ENCODE peak calls at places on chromosomes 11 and 22, in seven cellular contexts. One of them, this sample, is unnamed.

GRCh38 chr11:48107188-48107704 is 109.4 kb upstream of the OR4B1 start:
- DNase-seq in HepG2: no peak
- DNase-seq in HCT116: no peak
- DNase-seq in SK-N-SH: no peak
- DNase-seq in H1: no peak
- DNase-seq in K562: no peak
- DNase-seq in GM12878: peak; percentile 66
- DNase-seq in this sample: no peak

GRCh38 chr11:5596611-5597201 is at the start of gene TRIM6:
- DNase-seq in HepG2: no peak
- DNase-seq in HCT116: no peak
- DNase-seq in SK-N-SH: no peak
- DNase-seq in H1: peak; percentile 65
- DNase-seq in K562: peak; percentile 81
- DNase-seq in GM12878: no peak
- DNase-seq in this sample: no peak

GRCh38 chr11:132111781-132112380 is 741.5 kb downstream of the NTM start:
- DNase-seq in HepG2: no peak
- DNase-seq in HCT116: no peak
- DNase-seq in SK-N-SH: no peak
- DNase-seq in H1: no peak
- DNase-seq in K562: no peak
- DNase-seq in GM12878: no peak
- DNase-seq in this sample: no peak

GRCh38 chr22:21446128-21446826 is 20.9 kb upstream of the TMEM191C start:
- DNase-seq in HepG2: no peak
- DNase-seq in HCT116: no peak
- DNase-seq in SK-N-SH: no peak
- DNase-seq in H1: peak; percentile 43
- DNase-seq in K562: no peak
- DNase-seq in GM12878: no peak
- DNase-seq in this sample: no peak

GRCh38 chr22:29762263-29762662 is 4.5 kb downstream of the ZMAT5 start:
- DNase-seq in HepG2: no peak
- DNase-seq in HCT116: peak; percentile 83
- DNase-seq in SK-N-SH: no peak
- DNase-seq in H1: no peak
- DNase-seq in K562: no peak
- DNase-seq in GM12878: no peak
- DNase-seq in this sample: no peak

GRCh38 chr22:22576244-22576988 is 17.4 kb upstream of the PRAME start:
- DNase-seq in HepG2: peak; percentile 32
- DNase-seq in HCT116: peak; percentile 29
- DNase-seq in SK-N-SH: peak; percentile 79
- DNase-seq in H1: peak; percentile 86
- DNase-seq in K562: peak; percentile 96
- DNase-seq in GM12878: no peak
- DNase-seq in this sample: no peak

GRCh38 chr11:1128333-1129142 is 29.2 kb upstream of the MUC5AC start:
- DNase-seq in HepG2: no peak
- DNase-seq in HCT116: no peak
- DNase-seq in SK-N-SH: peak; percentile 23
- DNase-seq in H1: no peak
- DNase-seq in K562: no peak
- DNase-seq in GM12878: no peak
- DNase-seq in this sample: no peak

GRCh38 chr11:290621-291231 is 1.8 kb downstream of the PGGHG start:
- DNase-seq in HepG2: no peak
- DNase-seq in HCT116: no peak
- DNase-seq in SK-N-SH: no peak
- DNase-seq in H1: no peak
- DNase-seq in K562: no peak
- DNase-seq in GM12878: no peak
- DNase-seq in this sample: no peak

GRCh38 chr11:63769719-63770443 is 1.3 kb upstream of the ZFTA start:
- DNase-seq in HepG2: no peak
- DNase-seq in HCT116: no peak
- DNase-seq in SK-N-SH: no peak
- DNase-seq in H1: peak; percentile 67
- DNase-seq in K562: no peak
- DNase-seq in GM12878: no peak
- DNase-seq in this sample: no peak

GRCh38 chr11:48055292-48056132 is 75.2 kb downstream of the PTPRJ start:
- DNase-seq in HepG2: peak; percentile 34
- DNase-seq in HCT116: no peak
- DNase-seq in SK-N-SH: no peak
- DNase-seq in H1: no peak
- DNase-seq in K562: peak; percentile 29
- DNase-seq in GM12878: no peak
- DNase-seq in this sample: no peak

GRCh38 chr11:35139883-35140282 is 912 bp downstream of the CD44 start:
- DNase-seq in HepG2: no peak
- DNase-seq in HCT116: no peak
- DNase-seq in SK-N-SH: no peak
- DNase-seq in H1: no peak
- DNase-seq in K562: no peak
- DNase-seq in GM12878: no peak
- DNase-seq in this sample: no peak

GRCh38 chr11:69799097-69799496 is 20.1 kb downstream of the FGF3 start:
- DNase-seq in HepG2: no peak
- DNase-seq in HCT116: no peak
- DNase-seq in SK-N-SH: no peak
- DNase-seq in H1: no peak
- DNase-seq in K562: no peak
- DNase-seq in GM12878: no peak
- DNase-seq in this sample: no peak

GRCh38 chr11:69800278-69800677 is 18.9 kb downstream of the FGF3 start:
- DNase-seq in HepG2: no peak
- DNase-seq in HCT116: no peak
- DNase-seq in SK-N-SH: no peak
- DNase-seq in H1: no peak
- DNase-seq in K562: no peak
- DNase-seq in GM12878: no peak
- DNase-seq in this sample: no peak

GRCh38 chr11:69797737-69798528 is 21.3 kb downstream of the FGF3 start:
- DNase-seq in HepG2: no peak
- DNase-seq in HCT116: no peak
- DNase-seq in SK-N-SH: no peak
- DNase-seq in H1: no peak
- DNase-seq in K562: no peak
- DNase-seq in GM12878: no peak
- DNase-seq in this sample: no peak

GRCh38 chr11:69801513-69802335 is 17.5 kb downstream of the FGF3 start:
- DNase-seq in HepG2: peak; percentile 34
- DNase-seq in HCT116: peak; percentile 64
- DNase-seq in SK-N-SH: peak; percentile 75
- DNase-seq in H1: peak; percentile 96
- DNase-seq in K562: peak; percentile 59
- DNase-seq in GM12878: no peak
- DNase-seq in this sample: peak; percentile 12

GRCh38 chr11:69799582-69799981 is 19.6 kb downstream of the FGF3 start:
- DNase-seq in HepG2: peak; percentile 23
- DNase-seq in HCT116: peak; percentile 84
- DNase-seq in SK-N-SH: peak; percentile 63
- DNase-seq in H1: no peak
- DNase-seq in K562: peak; percentile 82
- DNase-seq in GM12878: no peak
- DNase-seq in this sample: no peak
- TF ChIP-seq SIN3A in HepG2: no peak
- TF ChIP-seq SIN3A in HCT116: no peak
- TF ChIP-seq SIN3A in SK-N-SH: no peak
- TF ChIP-seq SIN3A in H1: no peak
- TF ChIP-seq SIN3A in K562: no peak
- TF ChIP-seq SIN3A in GM12878: no peak
- TF ChIP-seq SIN3A in this sample: no peak

GRCh38 chr11:111785886-111786412 is 19.8 kb upstream of the PPP2R1B start:
- DNase-seq in HepG2: peak; percentile 76
- DNase-seq in HCT116: no peak
- DNase-seq in SK-N-SH: no peak
- DNase-seq in H1: no peak
- DNase-seq in K562: no peak
- DNase-seq in GM12878: no peak
- DNase-seq in this sample: no peak

GRCh38 chr11:111778047-111778558 is 11.9 kb upstream of the PPP2R1B start:
- DNase-seq in HepG2: peak; percentile 62
- DNase-seq in HCT116: no peak
- DNase-seq in SK-N-SH: no peak
- DNase-seq in H1: no peak
- DNase-seq in K562: no peak
- DNase-seq in GM12878: no peak
- DNase-seq in this sample: no peak

GRCh38 chr11:111785076-111785475 is 18.9 kb upstream of the PPP2R1B start:
- DNase-seq in HepG2: no peak
- DNase-seq in HCT116: no peak
- DNase-seq in SK-N-SH: no peak
- DNase-seq in H1: no peak
- DNase-seq in K562: no peak
- DNase-seq in GM12878: no peak
- DNase-seq in this sample: no peak

GRCh38 chr11:111779118-111779517 is 12.9 kb upstream of the PPP2R1B start:
- DNase-seq in HepG2: no peak
- DNase-seq in HCT116: no peak
- DNase-seq in SK-N-SH: no peak
- DNase-seq in H1: no peak
- DNase-seq in K562: no peak
- DNase-seq in GM12878: no peak
- DNase-seq in this sample: no peak

DNA sequence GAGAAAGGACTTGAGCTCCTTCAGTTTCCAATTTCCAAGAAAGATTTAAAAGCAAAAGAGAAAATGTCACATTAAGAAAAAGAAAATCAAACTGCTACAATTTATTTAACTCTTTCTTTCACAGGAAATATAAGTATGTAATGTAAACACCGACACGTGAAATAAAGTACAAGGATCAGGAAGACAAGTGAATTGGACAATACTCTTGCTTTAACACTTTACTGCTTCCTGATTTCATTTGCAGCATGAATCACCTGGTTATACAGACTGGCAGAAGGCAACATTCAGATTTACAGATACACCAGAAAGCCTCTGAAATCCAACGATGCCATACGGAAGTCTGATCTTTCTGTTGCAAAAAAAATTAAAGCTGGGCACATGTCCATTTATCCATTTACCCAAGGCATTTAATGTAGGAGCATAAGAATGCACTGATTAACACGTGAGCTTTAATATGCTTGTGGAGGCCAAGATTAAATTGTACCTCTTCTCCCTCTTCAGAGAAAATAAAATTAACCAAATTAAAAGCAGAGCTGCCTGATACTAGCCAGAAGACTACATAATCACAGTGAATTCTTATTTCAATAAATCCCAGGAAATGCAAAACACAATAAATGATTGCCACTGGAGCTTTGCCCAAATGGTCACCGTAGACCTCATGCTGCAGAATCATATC is 16.1 kb upstream of the PPP2R1B start:
- DNase-seq in HepG2: no peak
- DNase-seq in HCT116: no peak
- DNase-seq in SK-N-SH: no peak
- DNase-seq in H1: no peak
- DNase-seq in K562: no peak
- DNase-seq in GM12878: no peak
- DNase-seq in this sample: no peak
- H3K27ac ChIP-seq in HepG2: no peak overlapping the region
- H3K27ac ChIP-seq in HCT116: no peak overlapping the region
- H3K27ac ChIP-seq in SK-N-SH: peak overlapping the region; percentile 5
- H3K27ac ChIP-seq in H1: no peak overlapping the region
- H3K27ac ChIP-seq in K562: no peak overlapping the region
- H3K27ac ChIP-seq in GM12878: no peak overlapping the region
- H3K27ac ChIP-seq in this sample: no peak overlapping the region

DNA sequence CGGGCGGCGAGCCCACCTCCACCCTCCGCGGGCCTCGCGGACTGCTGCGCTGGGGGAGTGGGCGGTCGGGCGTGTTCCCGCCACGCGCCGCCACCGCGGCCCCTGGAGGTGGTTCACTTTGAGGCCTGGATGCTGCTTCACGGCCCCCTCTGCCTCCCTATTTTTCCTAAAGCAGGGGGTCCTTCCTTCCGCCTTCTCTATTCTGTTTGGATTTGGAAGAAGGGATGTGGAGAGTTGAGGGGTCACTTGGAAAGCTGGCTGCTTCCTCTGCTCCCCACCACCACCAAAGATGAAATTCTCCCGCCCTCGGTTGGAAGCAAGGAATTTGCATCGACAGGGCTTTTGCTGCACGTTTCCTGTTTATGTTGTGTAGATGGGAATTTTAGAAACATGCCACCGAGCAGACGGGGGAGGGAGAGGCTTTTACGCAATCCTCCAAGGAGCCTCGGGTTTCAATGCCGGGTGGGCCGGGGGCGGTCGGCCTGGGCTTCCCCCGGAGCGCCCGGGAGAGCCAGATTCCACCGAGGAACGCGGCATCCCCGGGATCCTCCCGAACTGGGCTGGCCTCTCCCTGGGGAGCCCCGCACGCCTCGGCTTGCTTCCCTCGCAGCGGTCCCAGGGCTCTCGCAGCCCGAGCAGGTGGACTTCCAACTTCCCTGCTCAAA is 402 bp upstream of the SBF2 start:
- DNase-seq in HepG2: no peak
- DNase-seq in HCT116: no peak
- DNase-seq in SK-N-SH: peak; percentile 61
- DNase-seq in H1: peak; percentile 65
- DNase-seq in K562: peak; percentile 11
- DNase-seq in GM12878: no peak
- DNase-seq in this sample: no peak
- TF ChIP-seq SIN3A in HepG2: peak; percentile 4
- TF ChIP-seq SIN3A in HCT116: peak; percentile 32
- TF ChIP-seq SIN3A in SK-N-SH: no peak
- TF ChIP-seq SIN3A in H1: no peak
- TF ChIP-seq SIN3A in K562: no peak
- TF ChIP-seq SIN3A in GM12878: no peak
- TF ChIP-seq SIN3A in this sample: peak; percentile 70

DNA sequence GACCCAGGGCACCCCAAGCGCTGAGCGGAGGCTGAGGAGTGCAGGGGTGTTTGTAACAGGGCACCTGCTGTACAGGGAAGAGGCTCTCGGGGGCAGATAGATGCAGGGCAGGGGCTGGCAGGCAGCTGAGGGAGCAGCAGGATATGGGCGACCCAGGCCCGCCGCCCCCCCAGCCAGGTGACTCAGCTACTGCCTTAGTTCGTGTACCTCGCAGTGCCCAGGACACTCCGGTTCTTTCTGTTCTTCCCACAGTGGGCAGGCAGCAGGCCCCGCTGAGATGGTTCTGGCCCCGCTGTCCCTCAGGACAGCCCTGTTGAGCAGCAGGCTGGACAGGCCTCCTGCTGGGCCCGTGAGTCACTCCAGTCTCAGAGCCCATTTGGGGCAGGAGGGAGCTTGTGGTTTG is 16.2 kb downstream of the PHLDA2 start:
- DNase-seq in HepG2: no peak
- DNase-seq in HCT116: no peak
- DNase-seq in SK-N-SH: peak; percentile 45
- DNase-seq in H1: no peak
- DNase-seq in K562: peak; percentile 52
- DNase-seq in GM12878: no peak
- DNase-seq in this sample: no peak
- H3K27ac ChIP-seq in HepG2: no peak overlapping the region
- H3K27ac ChIP-seq in HCT116: peak overlapping the region; percentile 97
- H3K27ac ChIP-seq in SK-N-SH: no peak overlapping the region
- H3K27ac ChIP-seq in H1: no peak overlapping the region
- H3K27ac ChIP-seq in K562: no peak overlapping the region
- H3K27ac ChIP-seq in GM12878: no peak overlapping the region
- H3K27ac ChIP-seq in this sample: peak overlapping the region; percentile 63